ENCODE peak calls at places on chromosome 3, in nine cellular contexts. U, H, J, K, W, B, E, P and A are unnamed samples.

GRCh38 chr3:8529738-8530525 is 28.3 kb downstream of the LMCD1 start:
- DNase-seq in U (no peak), H (no peak), J (no peak), K (peak), W (peak), B (no peak), E (no peak), P (no peak), A (no peak)

GRCh38 chr3:11096266-11097135 is 57.8 kb upstream of the HRH1 start:
- DNase-seq in U (peak), H (peak), J (peak), K (peak), W (peak), B (peak), E (no peak), P (no peak), A (no peak)

GRCh38 chr3:129918461-129918860 is 24.9 kb upstream of the TMCC1 start:
- DNase-seq in U (no peak), H (no peak), J (no peak), K (no peak), W (no peak), B (no peak), E (no peak), P (no peak), A (no peak)

GRCh38 chr3:177367783-177368182 is 170.5 kb upstream of the TBL1XR1 start:
- DNase-seq in U (no peak), H (no peak), J (no peak), K (no peak), W (no peak), B (no peak), E (no peak), P (no peak), A (no peak)

GRCh38 chr3:50275996-50276761 is 2.7 kb upstream of the LSMEM2 start:
- DNase-seq in U (no peak), H (no peak), J (no peak), K (no peak), W (no peak), B (peak), E (no peak), P (no peak), A (no peak)

GRCh38 chr3:104349836-104350235 is 1016.9 kb upstream of the ALCAM start:
- DNase-seq in U (no peak), H (no peak), J (no peak), K (no peak), W (no peak), B (no peak), E (no peak), P (no peak), A (no peak)

GRCh38 chr3:139694542-139694941 is 16.8 kb upstream of the NMNAT3 start:
- DNase-seq in U (no peak), H (no peak), J (no peak), K (no peak), W (no peak), B (no peak), E (no peak), P (no peak), A (no peak)

GRCh38 chr3:191915717-191916116 is 454.8 kb downstream of the PYDC2 start:
- DNase-seq in U (no peak), H (no peak), J (no peak), K (no peak), W (no peak), B (no peak), E (no peak), P (no peak), A (no peak)

GRCh38 chr3:149454746-149455145 is 19.8 kb upstream of the TM4SF4 start:
- DNase-seq in U (no peak), H (no peak), J (no peak), K (no peak), W (no peak), B (no peak), E (no peak), P (no peak), A (no peak)

GRCh38 chr3:32391643-32392529 is at the start of gene CMTM7:
- DNase-seq in U (peak), H (peak), J (peak), K (peak), W (peak), B (peak), E (peak), P (peak), A (peak)

GRCh38 chr3:124315215-124316033 is 323.5 kb upstream of the ROPN1 start:
- DNase-seq in U (no peak), H (no peak), J (no peak), K (peak), W (peak), B (no peak), E (no peak), P (no peak), A (no peak)

GRCh38 chr3:179853176-179853575 is 183.6 kb downstream of the PEX5L start:
- DNase-seq in U (no peak), H (no peak), J (no peak), K (peak), W (no peak), B (peak), E (no peak), P (no peak), A (no peak)

GRCh38 chr3:50303038-50303815 is at the start of gene HYAL1:
- DNase-seq in U (peak), H (peak), J (peak), K (peak), W (no peak), B (peak), E (no peak), P (peak), A (no peak)

GRCh38 chr3:126932188-126932931 is 50.6 kb upstream of the PLXNA1 start:
- DNase-seq in U (peak), H (no peak), J (peak), K (no peak), W (no peak), B (no peak), E (no peak), P (no peak), A (no peak)

GRCh38 chr3:196096382-196096953 is 14.6 kb upstream of the TFRC start:
- DNase-seq in U (peak), H (peak), J (peak), K (peak), W (no peak), B (no peak), E (no peak), P (peak), A (no peak)

GRCh38 chr3:14117468-14118399 is 6.9 kb downstream of the CHCHD4 start:
- DNase-seq in U (no peak), H (no peak), J (no peak), K (no peak), W (no peak), B (no peak), E (no peak), P (no peak), A (no peak)

GRCh38 chr3:117562000-117562399 is 852.4 kb downstream of the TUSC7 start:
- DNase-seq in U (no peak), H (no peak), J (no peak), K (no peak), W (no peak), B (no peak), E (no peak), P (no peak), A (no peak)

GRCh38 chr3:151329368-151329767 is at the start of gene P2RY13:
- DNase-seq in U (no peak), H (no peak), J (no peak), K (no peak), W (no peak), B (no peak), E (no peak), P (no peak), A (no peak)

GRCh38 chr3:152213086-152213674 is 55.5 kb upstream of the MBNL1 start:
- DNase-seq in U (peak), H (no peak), J (no peak), K (peak), W (no peak), B (no peak), E (no peak), P (no peak), A (no peak)

GRCh38 chr3:194364652-194365434 is 4.7 kb downstream of the LRRC15 start:
- DNase-seq in U (peak), H (no peak), J (no peak), K (no peak), W (peak), B (no peak), E (no peak), P (no peak), A (no peak)

GRCh38 chr3:72150634-72151412 is 365.9 kb upstream of the PROK2 start:
- DNase-seq in U (no peak), H (no peak), J (no peak), K (no peak), W (no peak), B (no peak), E (no peak), P (peak), A (no peak)

GRCh38 chr3:186217820-186218164 is 108.9 kb upstream of the ETV5 start:
- DNase-seq in U (no peak), H (no peak), J (no peak), K (no peak), W (no peak), B (no peak), E (peak), P (no peak), A (no peak)

GRCh38 chr3:31699309-31699953 is 166.7 kb downstream of the STT3B start:
- DNase-seq in U (no peak), H (no peak), J (no peak), K (peak), W (peak), B (no peak), E (no peak), P (no peak), A (no peak)

GRCh38 chr3:132469326-132469725 is 52.0 kb downstream of the DNAJC13 start:
- DNase-seq in U (no peak), H (no peak), J (no peak), K (no peak), W (no peak), B (no peak), E (no peak), P (no peak), A (no peak)

GRCh38 chr3:150057227-150057626 is 86.5 kb upstream of the PFN2 start:
- DNase-seq in U (no peak), H (no peak), J (no peak), K (peak), W (no peak), B (no peak), E (no peak), P (no peak), A (no peak)

GRCh38 chr3:129486057-129487035 is 42.1 kb upstream of the RHO start:
- DNase-seq in U (no peak), H (no peak), J (peak), K (no peak), W (no peak), B (no peak), E (no peak), P (no peak), A (no peak)

GRCh38 chr3:45969953-45970352 is 25.7 kb downstream of the FYCO1 start:
- DNase-seq in U (no peak), H (no peak), J (no peak), K (no peak), W (no peak), B (no peak), E (no peak), P (no peak), A (no peak)

GRCh38 chr3:37183375-37183831 is 9.0 kb upstream of the LRRFIP2 start:
- DNase-seq in U (no peak), H (peak), J (no peak), K (no peak), W (no peak), B (no peak), E (no peak), P (no peak), A (no peak)

GRCh38 chr3:168093229-168093628 is 2.5 kb downstream of the GOLIM4 start:
- DNase-seq in U (no peak), H (no peak), J (no peak), K (no peak), W (no peak), B (no peak), E (no peak), P (no peak), A (peak)

GRCh38 chr3:100042144-100042543 is 72.2 kb downstream of the FILIP1L start:
- DNase-seq in U (no peak), H (no peak), J (no peak), K (no peak), W (no peak), B (no peak), E (no peak), P (no peak), A (no peak)

GRCh38 chr3:178170698-178171535 is 365.3 kb upstream of the KCNMB2 start:
- DNase-seq in U (no peak), H (peak), J (no peak), K (peak), W (no peak), B (no peak), E (no peak), P (no peak), A (peak)

GRCh38 chr3:45034612-45035252 is 8.6 kb downstream of the CLEC3B start:
- DNase-seq in U (no peak), H (peak), J (peak), K (peak), W (no peak), B (no peak), E (no peak), P (peak), A (no peak)

GRCh38 chr3:36906504-36907149 is 38.2 kb downstream of the TRANK1 start:
- DNase-seq in U (no peak), H (no peak), J (no peak), K (no peak), W (no peak), B (no peak), E (no peak), P (peak), A (no peak)

GRCh38 chr3:190320594-190321362 is 1.5 kb downstream of the CLDN1 start:
- DNase-seq in U (no peak), H (no peak), J (no peak), K (no peak), W (no peak), B (no peak), E (no peak), P (no peak), A (no peak)

GRCh38 chr3:190319660-190320059 is 2.6 kb downstream of the CLDN1 start:
- DNase-seq in U (peak), H (no peak), J (no peak), K (no peak), W (no peak), B (no peak), E (no peak), P (no peak), A (no peak)

GRCh38 chr3:190322604-190323240 is 476 bp upstream of the CLDN1 start:
- DNase-seq in U (no peak), H (no peak), J (no peak), K (peak), W (no peak), B (peak), E (no peak), P (peak), A (no peak)

GRCh38 chr3:190323241-190323617 is 983 bp upstream of the CLDN1 start:
- DNase-seq in U (no peak), H (no peak), J (no peak), K (no peak), W (no peak), B (peak), E (no peak), P (no peak), A (no peak)

DNA sequence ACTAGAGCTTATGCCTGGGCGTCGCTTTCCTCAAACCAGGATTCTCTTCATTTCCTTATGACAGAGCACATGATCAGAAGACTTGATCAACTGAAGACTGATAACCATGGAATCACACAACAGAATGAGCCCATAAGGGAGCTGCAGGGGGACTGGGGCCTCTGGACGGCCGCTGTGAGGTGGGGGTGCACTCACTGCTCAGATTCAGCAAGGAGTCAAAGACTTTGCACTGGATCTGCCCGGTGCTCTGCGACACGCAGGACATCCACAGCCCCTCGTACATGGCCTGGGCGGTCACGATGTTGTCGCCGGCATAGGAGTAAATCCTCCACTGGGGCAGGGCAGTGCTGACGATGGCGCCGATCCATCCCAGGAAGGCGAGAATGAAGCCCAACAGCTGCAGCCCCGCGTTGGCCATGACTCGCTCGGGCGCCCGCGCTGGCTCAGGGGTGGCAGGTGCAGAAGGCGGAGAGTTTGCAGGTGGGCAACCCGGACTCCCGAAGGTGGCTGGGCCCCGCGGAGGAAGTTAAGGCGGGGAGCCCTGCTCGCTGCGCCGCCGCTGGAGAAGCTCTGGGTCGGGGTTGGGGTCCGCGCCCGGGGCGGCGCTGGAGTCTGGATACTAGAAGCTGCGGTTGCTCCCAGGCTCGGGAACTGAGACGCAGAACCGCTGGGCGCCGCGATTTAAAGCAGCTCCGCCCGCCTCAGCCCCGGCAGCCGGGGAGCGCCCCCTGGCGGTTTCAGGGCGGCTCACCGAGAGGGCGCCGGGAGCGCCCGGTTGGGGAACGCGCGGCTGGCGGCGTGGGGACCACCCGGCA is at the start of gene CLDN1:
- DNase-seq in U (peak), H (peak), J (peak), K (peak), W (peak), B (peak), E (peak), P (peak), A (peak)
- TF ChIP-seq POLR2A in U (peak), H (no peak), J (no peak), K (no peak), W (no peak), B (peak), E (no peak), P (peak), A (no peak)

GRCh38 chr3:57596495-57597239 is 477 bp downstream of the ARF4 start:
- DNase-seq in U (peak), H (peak), J (peak), K (peak), W (peak), B (peak), E (peak), P (peak), A (peak)
- TF ChIP-seq POLR2A in U (peak), H (no peak), J (peak), K (no peak), W (peak), B (no peak), E (no peak), P (peak), A (no peak)

GRCh38 chr3:160754855-160755747 is 930 bp upstream of the PPM1L start:
- DNase-seq in U (peak), H (peak), J (peak), K (peak), W (peak), B (peak), E (peak), P (peak), A (peak)
- TF ChIP-seq POLR2A in U (peak), H (no peak), J (peak), K (peak), W (peak), B (peak), E (no peak), P (peak), A (peak)

GRCh38 chr3:23944861-23945652 is at the start of gene NR1D2:
- DNase-seq in U (peak), H (peak), J (peak), K (peak), W (peak), B (peak), E (peak), P (peak), A (peak)
- TF ChIP-seq POLR2A in U (peak), H (no peak), J (no peak), K (no peak), W (peak), B (peak), E (peak), P (peak), A (no peak)

DNA sequence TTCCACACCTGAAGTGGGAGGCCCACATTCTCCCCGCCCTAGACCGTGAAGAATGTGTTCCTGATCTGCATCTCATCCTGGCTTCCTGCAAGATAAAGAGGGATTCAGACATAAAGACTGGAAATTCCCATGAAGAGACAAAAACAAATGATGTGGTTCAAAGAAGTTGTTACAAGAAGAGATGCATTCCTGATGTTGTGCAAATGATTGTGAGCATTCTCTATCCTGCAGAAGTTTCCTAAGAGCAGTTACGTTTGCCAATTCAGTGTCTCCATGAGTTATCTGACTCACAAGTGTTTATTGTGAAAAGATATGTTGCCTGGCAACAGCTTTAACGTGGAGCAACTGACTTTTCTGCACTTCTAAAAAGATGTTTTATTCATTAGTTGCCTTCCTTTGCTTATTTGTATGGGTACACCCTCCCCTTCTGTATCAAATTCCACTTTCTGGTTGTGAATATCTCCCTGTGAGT is 107.8 kb downstream of the ZIC4 start:
- DNase-seq in U (no peak), H (peak), J (no peak), K (peak), W (peak), B (no peak), E (no peak), P (no peak), A (no peak)
- TF ChIP-seq POLR2A in U (no peak), H (no peak), J (no peak), K (no peak), W (no peak), B (no peak), E (no peak), P (no peak), A (no peak)

GRCh38 chr3:123066896-123067688 is at the start of gene PDIA5:
- DNase-seq in U (peak), H (peak), J (peak), K (peak), W (peak), B (peak), E (peak), P (peak), A (peak)
- TF ChIP-seq POLR2A in U (peak), H (no peak), J (peak), K (peak), W (peak), B (peak), E (peak), P (peak), A (peak)